ENCODE peak calls at places on chromosomes 12 and 14, in eight cellular contexts. S is anterior cingulate cortex; X is stimulated activated CD4-positive, alpha-beta T cell treated with anti-CD3 and anti-CD28 coated beads, Interleukin-2, amount 100 ng/mL, for 48 hours; C is GM04504; U is H54; I is non-pigmented ciliary epithelial cell; R is HEK293T; K is HuH-7.5. J is an unnamed sample.

GRCh38 chr12:22919883-22920282 is 294.9 kb downstream of the ETNK1 start:
- DNase-seq in S (no peak), X (no peak), C (no peak), U (no peak), I (no peak), R (no peak), K (no peak), J (no peak)

GRCh38 chr12:117028254-117028653 is 71.0 kb downstream of the TESC start:
- DNase-seq in S (no peak), X (no peak), C (no peak), U (no peak), I (no peak), R (no peak), K (no peak), J (no peak)

GRCh38 chr12:110168732-110169455 is 44.7 kb downstream of the IFT81 start:
- DNase-seq in S (no peak), X (no peak), C (no peak), U (no peak), I (no peak), R (no peak), K (no peak), J (no peak)

GRCh38 chr14:61252354-61253063 is 28.6 kb downstream of the TMEM30B start:
- DNase-seq in S (peak; percentile 27), X (peak; percentile 40), C (peak; percentile 91), U (peak; percentile 60), I (peak; percentile 97), R (peak; percentile 78), K (peak; percentile 42), J (peak; percentile 88)

GRCh38 chr14:65228956-65229355 is 126.6 kb upstream of the MAX start:
- DNase-seq in S (no peak), X (no peak), C (no peak), U (no peak), I (no peak), R (no peak), K (no peak), J (no peak)

GRCh38 chr14:71240154-71240553 is 332.9 kb downstream of the PCNX1 start:
- DNase-seq in S (no peak), X (no peak), C (no peak), U (no peak), I (no peak), R (no peak), K (no peak), J (no peak)

GRCh38 chr12:46414591-46415268 is 42.2 kb upstream of the SLC38A2 start:
- DNase-seq in S (no peak), X (no peak), C (no peak), U (no peak), I (no peak), R (no peak), K (no peak), J (no peak)

GRCh38 chr14:103517626-103518415 is 4.8 kb downstream of the CKB start:
- DNase-seq in S (peak; percentile 52), X (no peak), C (no peak), U (no peak), I (no peak), R (no peak), K (no peak), J (no peak)

GRCh38 chr14:71321556-71322315 is 414.5 kb downstream of the PCNX1 start:
- DNase-seq in S (no peak), X (no peak), C (peak; percentile 14), U (no peak), I (no peak), R (peak; percentile 22), K (no peak), J (peak; percentile 46)

GRCh38 chr14:79584679-79585078 is 626.6 kb downstream of the DIO2 start:
- DNase-seq in S (no peak), X (no peak), C (peak; percentile 83), U (no peak), I (no peak), R (no peak), K (no peak), J (peak; percentile 80)

GRCh38 chr14:72892879-72893635 is 844 bp downstream of the DPF3 start:
- DNase-seq in S (peak; percentile 41), X (no peak), C (no peak), U (peak; percentile 33), I (no peak), R (peak; percentile 34), K (no peak), J (no peak)

GRCh38 chr12:56636675-56637540 is 6.8 kb upstream of the BAZ2A start:
- DNase-seq in S (peak; percentile 98), X (peak; percentile 84), C (peak; percentile 100), U (peak; percentile 97), I (peak; percentile 97), R (peak; percentile 92), K (peak; percentile 97), J (peak; percentile 98)

J was measured in HS-5.